ENCODE peak calls at places on chromosomes 4 and X, in eight cellular contexts. One of them, this sample, is unnamed. For H3K27me3, the result is how much of the 10 kb centered on the place peaks cover.

GRCh38 chrX:34638116-34638515 is 19.0 kb downstream of the TMEM47 start:
- DNase-seq in pancreas: no peak
- DNase-seq in left ventricle myocardium inferior: no peak
- DNase-seq in AG04450: peak
- DNase-seq in endodermal cell: no peak
- DNase-seq in right lobe of liver: no peak
- DNase-seq in neural progenitor cell: peak
- DNase-seq in tibial artery: no peak
- DNase-seq in this sample: no peak

GRCh38 chr4:150974750-150975149 is 40.3 kb downstream of the LRBA start:
- DNase-seq in tibial artery: no peak
- DNase-seq in AG04450: no peak
- DNase-seq in pancreas: no peak
- DNase-seq in endodermal cell: no peak
- DNase-seq in neural progenitor cell: no peak
- DNase-seq in right lobe of liver: no peak
- DNase-seq in left ventricle myocardium inferior: no peak
- DNase-seq in this sample: no peak

GRCh38 chr4:119623025-119623424 is 5.6 kb downstream of the PDE5A start:
- DNase-seq in pancreas: no peak
- DNase-seq in neural progenitor cell: no peak
- DNase-seq in right lobe of liver: no peak
- DNase-seq in left ventricle myocardium inferior: no peak
- DNase-seq in tibial artery: no peak
- DNase-seq in endodermal cell: no peak
- DNase-seq in AG04450: no peak
- DNase-seq in this sample: no peak

GRCh38 chrX:20118065-20118824 is 1.5 kb upstream of the MAP7D2 start:
- DNase-seq in AG04450: no peak
- DNase-seq in endodermal cell: no peak
- DNase-seq in right lobe of liver: no peak
- DNase-seq in neural progenitor cell: no peak
- DNase-seq in pancreas: peak
- DNase-seq in left ventricle myocardium inferior: no peak
- DNase-seq in tibial artery: no peak
- DNase-seq in this sample: no peak

GRCh38 chr4:134935320-134935719 is 733.7 kb upstream of the PABPC4L start:
- DNase-seq in neural progenitor cell: peak
- DNase-seq in pancreas: no peak
- DNase-seq in right lobe of liver: no peak
- DNase-seq in AG04450: no peak
- DNase-seq in tibial artery: no peak
- DNase-seq in endodermal cell: peak
- DNase-seq in left ventricle myocardium inferior: no peak
- DNase-seq in this sample: no peak

GRCh38 chrX:19725545-19726102 is 161.8 kb downstream of the SH3KBP1 start:
- DNase-seq in right lobe of liver: no peak
- DNase-seq in endodermal cell: no peak
- DNase-seq in pancreas: no peak
- DNase-seq in tibial artery: no peak
- DNase-seq in neural progenitor cell: no peak
- DNase-seq in AG04450: no peak
- DNase-seq in left ventricle myocardium inferior: no peak
- DNase-seq in this sample: no peak

GRCh38 chrX:141278306-141278705 is 36.0 kb upstream of the SPANXC start:
- DNase-seq in neural progenitor cell: peak
- DNase-seq in left ventricle myocardium inferior: no peak
- DNase-seq in right lobe of liver: no peak
- DNase-seq in pancreas: no peak
- DNase-seq in AG04450: no peak
- DNase-seq in endodermal cell: peak
- DNase-seq in tibial artery: no peak
- DNase-seq in this sample: no peak

GRCh38 chrX:50613846-50614245 is 143.2 kb upstream of the DGKK start:
- DNase-seq in neural progenitor cell: no peak
- DNase-seq in right lobe of liver: no peak
- DNase-seq in AG04450: no peak
- DNase-seq in pancreas: no peak
- DNase-seq in tibial artery: no peak
- DNase-seq in left ventricle myocardium inferior: no peak
- DNase-seq in endodermal cell: no peak
- DNase-seq in this sample: no peak

GRCh38 chr4:77920371-77920770 is 57.7 kb downstream of the MRPL1 start:
- DNase-seq in right lobe of liver: no peak
- DNase-seq in neural progenitor cell: no peak
- DNase-seq in tibial artery: no peak
- DNase-seq in AG04450: no peak
- DNase-seq in pancreas: no peak
- DNase-seq in endodermal cell: no peak
- DNase-seq in left ventricle myocardium inferior: no peak
- DNase-seq in this sample: no peak

GRCh38 chr4:177251237-177251636 is 58.4 kb upstream of the NEIL3 start:
- DNase-seq in left ventricle myocardium inferior: no peak
- DNase-seq in neural progenitor cell: no peak
- DNase-seq in AG04450: no peak
- DNase-seq in right lobe of liver: no peak
- DNase-seq in tibial artery: no peak
- DNase-seq in pancreas: no peak
- DNase-seq in endodermal cell: no peak
- DNase-seq in this sample: no peak

GRCh38 chr4:83589283-83589682 is 53.4 kb downstream of the GPAT3 start:
- DNase-seq in endodermal cell: peak
- DNase-seq in AG04450: no peak
- DNase-seq in left ventricle myocardium inferior: no peak
- DNase-seq in right lobe of liver: no peak
- DNase-seq in pancreas: no peak
- DNase-seq in neural progenitor cell: peak
- DNase-seq in tibial artery: no peak
- DNase-seq in this sample: no peak

GRCh38 chrX:471239-471638 is 84.5 kb upstream of the PPP2R3B start:
- DNase-seq in neural progenitor cell: no peak
- DNase-seq in tibial artery: no peak
- DNase-seq in right lobe of liver: no peak
- DNase-seq in AG04450: no peak
- DNase-seq in left ventricle myocardium inferior: no peak
- DNase-seq in pancreas: no peak
- DNase-seq in endodermal cell: no peak
- DNase-seq in this sample: peak

GRCh38 chr4:2741626-2742025 is 14.5 kb downstream of the TNIP2 start:
- DNase-seq in right lobe of liver: no peak
- DNase-seq in neural progenitor cell: no peak
- DNase-seq in pancreas: no peak
- DNase-seq in tibial artery: no peak
- DNase-seq in left ventricle myocardium inferior: no peak
- DNase-seq in AG04450: no peak
- DNase-seq in endodermal cell: no peak
- DNase-seq in this sample: no peak

GRCh38 chrX:123983240-123983639 is 21.7 kb downstream of the STAG2 start:
- DNase-seq in AG04450: no peak
- DNase-seq in pancreas: no peak
- DNase-seq in tibial artery: no peak
- DNase-seq in neural progenitor cell: no peak
- DNase-seq in left ventricle myocardium inferior: no peak
- DNase-seq in right lobe of liver: no peak
- DNase-seq in endodermal cell: no peak
- DNase-seq in this sample: no peak

GRCh38 chrX:11525685-11526084 is 140.0 kb downstream of the ARHGAP6 start:
- DNase-seq in left ventricle myocardium inferior: no peak
- DNase-seq in endodermal cell: no peak
- DNase-seq in right lobe of liver: no peak
- DNase-seq in neural progenitor cell: no peak
- DNase-seq in AG04450: no peak
- DNase-seq in tibial artery: no peak
- DNase-seq in pancreas: no peak
- DNase-seq in this sample: no peak
- H3K27me3 ChIP-seq in left ventricle myocardium inferior: under half
- H3K27me3 ChIP-seq in endodermal cell: under half
- H3K27me3 ChIP-seq in right lobe of liver: under half
- H3K27me3 ChIP-seq in neural progenitor cell: under half
- H3K27me3 ChIP-seq in AG04450: under half
- H3K27me3 ChIP-seq in tibial artery: under half
- H3K27me3 ChIP-seq in pancreas: under half
- H3K27me3 ChIP-seq in this sample: under half

GRCh38 chr4:147733614-147734344 is 1.9 kb downstream of the ARHGAP10 start:
- DNase-seq in endodermal cell: peak
- DNase-seq in left ventricle myocardium inferior: peak
- DNase-seq in right lobe of liver: no peak
- DNase-seq in neural progenitor cell: peak
- DNase-seq in pancreas: no peak
- DNase-seq in AG04450: no peak
- DNase-seq in tibial artery: peak
- DNase-seq in this sample: no peak

GRCh38 chr4:147732516-147733193 is 767 bp downstream of the ARHGAP10 start:
- DNase-seq in right lobe of liver: peak
- DNase-seq in AG04450: no peak
- DNase-seq in pancreas: peak
- DNase-seq in tibial artery: peak
- DNase-seq in left ventricle myocardium inferior: peak
- DNase-seq in neural progenitor cell: peak
- DNase-seq in endodermal cell: peak
- DNase-seq in this sample: no peak

GRCh38 chr4:147735413-147736301 is 3.8 kb downstream of the ARHGAP10 start:
- DNase-seq in neural progenitor cell: no peak
- DNase-seq in endodermal cell: no peak
- DNase-seq in right lobe of liver: no peak
- DNase-seq in AG04450: no peak
- DNase-seq in pancreas: no peak
- DNase-seq in tibial artery: no peak
- DNase-seq in left ventricle myocardium inferior: no peak
- DNase-seq in this sample: no peak

GRCh38 chr4:147736458-147736857 is 4.6 kb downstream of the ARHGAP10 start:
- DNase-seq in left ventricle myocardium inferior: no peak
- DNase-seq in AG04450: no peak
- DNase-seq in tibial artery: no peak
- DNase-seq in right lobe of liver: no peak
- DNase-seq in pancreas: no peak
- DNase-seq in neural progenitor cell: no peak
- DNase-seq in endodermal cell: no peak
- DNase-seq in this sample: no peak

DNA sequence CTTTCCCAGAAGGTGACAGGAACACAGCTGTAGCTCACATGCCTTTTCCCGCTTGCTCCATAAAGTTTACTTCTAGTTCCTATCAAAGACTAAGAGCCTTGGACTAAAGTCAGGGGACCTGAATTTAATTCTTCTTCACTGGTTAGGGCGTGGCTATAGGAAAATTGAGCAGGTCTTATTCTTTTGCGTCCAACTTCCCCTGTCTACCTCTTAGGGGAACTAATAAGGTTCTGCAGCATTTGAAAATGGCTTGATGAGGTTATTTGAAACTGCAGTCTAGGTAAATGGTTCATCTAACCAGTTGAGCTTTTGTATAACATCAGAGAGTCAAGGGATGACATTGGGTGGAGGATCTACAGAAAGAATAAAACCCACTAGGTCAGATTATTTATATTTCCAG is 2.6 kb downstream of the ARHGAP10 start:
- DNase-seq in pancreas: no peak
- DNase-seq in left ventricle myocardium inferior: no peak
- DNase-seq in AG04450: no peak
- DNase-seq in right lobe of liver: no peak
- DNase-seq in endodermal cell: no peak
- DNase-seq in neural progenitor cell: no peak
- DNase-seq in tibial artery: no peak
- DNase-seq in this sample: no peak
- H3K4me3 ChIP-seq in pancreas: no peak
- H3K4me3 ChIP-seq in left ventricle myocardium inferior: peak
- H3K4me3 ChIP-seq in AG04450: peak
- H3K4me3 ChIP-seq in right lobe of liver: no peak
- H3K4me3 ChIP-seq in endodermal cell: no peak
- H3K4me3 ChIP-seq in neural progenitor cell: no peak
- H3K4me3 ChIP-seq in tibial artery: peak
- H3K4me3 ChIP-seq in this sample: peak

GRCh38 chrX:65997978-65998717 is 41.7 kb downstream of the VSIG4 start:
- DNase-seq in left ventricle myocardium inferior: no peak
- DNase-seq in tibial artery: no peak
- DNase-seq in pancreas: no peak
- DNase-seq in endodermal cell: no peak
- DNase-seq in neural progenitor cell: no peak
- DNase-seq in AG04450: no peak
- DNase-seq in right lobe of liver: no peak
- DNase-seq in this sample: no peak

GRCh38 chrX:66000178-66000577 is 39.7 kb downstream of the VSIG4 start:
- DNase-seq in left ventricle myocardium inferior: no peak
- DNase-seq in neural progenitor cell: no peak
- DNase-seq in right lobe of liver: no peak
- DNase-seq in endodermal cell: no peak
- DNase-seq in pancreas: no peak
- DNase-seq in tibial artery: no peak
- DNase-seq in AG04450: no peak
- DNase-seq in this sample: no peak

GRCh38 chrX:65999563-66000148 is 40.2 kb downstream of the VSIG4 start:
- DNase-seq in pancreas: no peak
- DNase-seq in right lobe of liver: no peak
- DNase-seq in tibial artery: no peak
- DNase-seq in AG04450: no peak
- DNase-seq in left ventricle myocardium inferior: no peak
- DNase-seq in endodermal cell: no peak
- DNase-seq in neural progenitor cell: no peak
- DNase-seq in this sample: no peak

GRCh38 chrX:66000628-66001275 is 39.1 kb downstream of the VSIG4 start:
- DNase-seq in AG04450: no peak
- DNase-seq in neural progenitor cell: no peak
- DNase-seq in pancreas: no peak
- DNase-seq in tibial artery: no peak
- DNase-seq in endodermal cell: no peak
- DNase-seq in left ventricle myocardium inferior: no peak
- DNase-seq in right lobe of liver: no peak
- DNase-seq in this sample: no peak

GRCh38 chrX:65999029-65999562 is 40.8 kb downstream of the VSIG4 start:
- DNase-seq in left ventricle myocardium inferior: no peak
- DNase-seq in AG04450: no peak
- DNase-seq in pancreas: no peak
- DNase-seq in tibial artery: no peak
- DNase-seq in right lobe of liver: no peak
- DNase-seq in neural progenitor cell: no peak
- DNase-seq in endodermal cell: no peak
- DNase-seq in this sample: no peak
- TF ChIP-seq CTCF in left ventricle myocardium inferior: no peak
- TF ChIP-seq CTCF in AG04450: no peak
- TF ChIP-seq CTCF in pancreas: no peak
- TF ChIP-seq CTCF in tibial artery: no peak
- TF ChIP-seq CTCF in right lobe of liver: no peak
- TF ChIP-seq CTCF in neural progenitor cell: no peak
- TF ChIP-seq CTCF in endodermal cell: no peak
- TF ChIP-seq CTCF in this sample: no peak

GRCh38 chr4:156710571-156711195 is 260.9 kb downstream of the PDGFC start:
- DNase-seq in tibial artery: no peak
- DNase-seq in left ventricle myocardium inferior: no peak
- DNase-seq in AG04450: no peak
- DNase-seq in endodermal cell: no peak
- DNase-seq in pancreas: no peak
- DNase-seq in neural progenitor cell: no peak
- DNase-seq in right lobe of liver: no peak
- DNase-seq in this sample: peak

GRCh38 chr4:156711196-156711590 is 260.4 kb downstream of the PDGFC start:
- DNase-seq in tibial artery: no peak
- DNase-seq in left ventricle myocardium inferior: no peak
- DNase-seq in endodermal cell: no peak
- DNase-seq in pancreas: no peak
- DNase-seq in AG04450: no peak
- DNase-seq in right lobe of liver: no peak
- DNase-seq in neural progenitor cell: no peak
- DNase-seq in this sample: no peak

GRCh38 chr4:156705291-156705690 is 266.3 kb downstream of the PDGFC start:
- DNase-seq in left ventricle myocardium inferior: no peak
- DNase-seq in tibial artery: no peak
- DNase-seq in AG04450: no peak
- DNase-seq in endodermal cell: no peak
- DNase-seq in pancreas: no peak
- DNase-seq in right lobe of liver: no peak
- DNase-seq in neural progenitor cell: no peak
- DNase-seq in this sample: peak
- H3K27me3 ChIP-seq in left ventricle myocardium inferior: under half
- H3K27me3 ChIP-seq in tibial artery: under half
- H3K27me3 ChIP-seq in AG04450: under half
- H3K27me3 ChIP-seq in endodermal cell: under half
- H3K27me3 ChIP-seq in pancreas: under half
- H3K27me3 ChIP-seq in right lobe of liver: under half
- H3K27me3 ChIP-seq in neural progenitor cell: under half
- H3K27me3 ChIP-seq in this sample: under half